ENCODE peak calls at places on chromosomes 3 and 15, in eight cellular contexts. W, V, H, I, K, D, Q and N are unnamed samples.

GRCh38 chr3:187735837-187736236 is 9.4 kb downstream of the BCL6 start:
- DNase-seq in W (no peak), V (no peak), H (no peak), I (no peak), K (no peak), D (no peak), Q (no peak), N (peak; percentile 29)

GRCh38 chr3:124837065-124837464 is 50.1 kb downstream of the ITGB5 start:
- DNase-seq in W (no peak), V (no peak), H (no peak), I (no peak), K (no peak), D (no peak), Q (no peak), N (no peak)

GRCh38 chr3:188947983-188948657 is 223.7 kb upstream of the TPRG1 start:
- DNase-seq in W (peak; percentile 94), V (no peak), H (peak; percentile 99), I (peak; percentile 61), K (peak; percentile 96), D (peak; percentile 98), Q (peak; percentile 95), N (peak; percentile 95)

GRCh38 chr3:160707187-160707789 is 30.3 kb downstream of the ARL14 start:
- DNase-seq in W (no peak), V (peak; percentile 13), H (peak; percentile 33), I (no peak), K (no peak), D (peak; percentile 36), Q (no peak), N (no peak)

GRCh38 chr15:88995449-88995848 is 82.3 kb upstream of the MFGE8 start:
- DNase-seq in W (no peak), V (no peak), H (no peak), I (no peak), K (no peak), D (no peak), Q (no peak), N (no peak)

GRCh38 chr3:116260491-116260890 is 184.8 kb downstream of the LSAMP start:
- DNase-seq in W (no peak), V (no peak), H (no peak), I (no peak), K (no peak), D (no peak), Q (no peak), N (no peak)

GRCh38 chr3:23865595-23866396 is 51.0 kb downstream of the NKIRAS1 start:
- DNase-seq in W (no peak), V (no peak), H (no peak), I (no peak), K (peak; percentile 56), D (no peak), Q (no peak), N (no peak)

GRCh38 chr3:178236555-178237277 is 299.5 kb upstream of the KCNMB2 start:
- DNase-seq in W (no peak), V (no peak), H (no peak), I (peak; percentile 53), K (no peak), D (no peak), Q (no peak), N (no peak)

GRCh38 chr3:57733790-57734189 is 22.3 kb upstream of the SLMAP start:
- DNase-seq in W (no peak), V (no peak), H (no peak), I (no peak), K (no peak), D (no peak), Q (no peak), N (no peak)

GRCh38 chr3:42979044-42979962 is at the start of gene GASK1A:
- DNase-seq in W (peak; percentile 74), V (peak; percentile 74), H (peak; percentile 50), I (no peak), K (no peak), D (no peak), Q (peak; percentile 80), N (no peak)

GRCh38 chr15:20357139-20358065 is 184.2 kb downstream of the GOLGA6L6 start:
- DNase-seq in W (peak; percentile 76), V (no peak), H (no peak), I (no peak), K (peak; percentile 30), D (no peak), Q (peak; percentile 42), N (peak; percentile 48)

GRCh38 chr3:182325213-182325941 is 467.9 kb upstream of the ATP11B start:
- DNase-seq in W (no peak), V (no peak), H (no peak), I (no peak), K (no peak), D (no peak), Q (no peak), N (no peak)

GRCh38 chr3:88222343-88222742 is 72.6 kb downstream of the C3orf38 start:
- DNase-seq in W (no peak), V (no peak), H (no peak), I (no peak), K (no peak), D (no peak), Q (no peak), N (no peak)

GRCh38 chr3:88221726-88222125 is 72.0 kb downstream of the C3orf38 start:
- DNase-seq in W (no peak), V (no peak), H (no peak), I (no peak), K (no peak), D (no peak), Q (no peak), N (no peak)

GRCh38 chr3:88220126-88220525 is 70.4 kb downstream of the C3orf38 start:
- DNase-seq in W (no peak), V (no peak), H (no peak), I (no peak), K (no peak), D (no peak), Q (no peak), N (no peak)

GRCh38 chr3:88219138-88219792 is 69.5 kb downstream of the C3orf38 start:
- DNase-seq in W (no peak), V (peak; percentile 47), H (peak; percentile 43), I (peak; percentile 18), K (peak; percentile 50), D (no peak), Q (no peak), N (no peak)
- H3K4me3 ChIP-seq in W (no peak overlapping the region), V (no peak overlapping the region), H (no peak overlapping the region), I (no peak overlapping the region), K (no peak overlapping the region), D (no peak overlapping the region), Q (no peak overlapping the region), N (no peak overlapping the region)

GRCh38 chr3:170431054-170431453 is 12.4 kb downstream of the CLDN11 start:
- DNase-seq in W (no peak), V (no peak), H (no peak), I (no peak), K (no peak), D (no peak), Q (no peak), N (no peak)

GRCh38 chr3:170425491-170426239 is 7.0 kb downstream of the CLDN11 start:
- DNase-seq in W (no peak), V (no peak), H (no peak), I (no peak), K (peak; percentile 89), D (no peak), Q (no peak), N (no peak)

GRCh38 chr3:170429050-170429449 is 10.4 kb downstream of the CLDN11 start:
- DNase-seq in W (no peak), V (no peak), H (no peak), I (peak; percentile 46), K (no peak), D (no peak), Q (no peak), N (peak; percentile 63)

GRCh38 chr3:170426240-170426797 is 7.7 kb downstream of the CLDN11 start:
- DNase-seq in W (no peak), V (no peak), H (no peak), I (no peak), K (no peak), D (no peak), Q (no peak), N (no peak)

GRCh38 chr3:170428095-170428494 is 9.4 kb downstream of the CLDN11 start:
- DNase-seq in W (no peak), V (no peak), H (no peak), I (no peak), K (no peak), D (no peak), Q (no peak), N (no peak)
- H3K4me3 ChIP-seq in W (no peak overlapping the region), V (no peak overlapping the region), H (no peak overlapping the region), I (no peak overlapping the region), K (no peak overlapping the region), D (no peak overlapping the region), Q (no peak overlapping the region), N (no peak overlapping the region)

GRCh38 chr15:70109982-70110381 is 12.3 kb upstream of the TLE3 start:
- DNase-seq in W (no peak), V (no peak), H (no peak), I (no peak), K (no peak), D (no peak), Q (no peak), N (no peak)

GRCh38 chr15:70113304-70113700 is 15.6 kb upstream of the TLE3 start:
- DNase-seq in W (peak; percentile 79), V (peak; percentile 93), H (no peak), I (no peak), K (no peak), D (peak; percentile 60), Q (no peak), N (no peak)

GRCh38 chr15:70112018-70112395 is 14.3 kb upstream of the TLE3 start:
- DNase-seq in W (no peak), V (no peak), H (no peak), I (no peak), K (no peak), D (no peak), Q (no peak), N (no peak)

GRCh38 chr15:70109522-70109921 is 11.8 kb upstream of the TLE3 start:
- DNase-seq in W (no peak), V (no peak), H (no peak), I (no peak), K (no peak), D (no peak), Q (no peak), N (no peak)

DNA sequence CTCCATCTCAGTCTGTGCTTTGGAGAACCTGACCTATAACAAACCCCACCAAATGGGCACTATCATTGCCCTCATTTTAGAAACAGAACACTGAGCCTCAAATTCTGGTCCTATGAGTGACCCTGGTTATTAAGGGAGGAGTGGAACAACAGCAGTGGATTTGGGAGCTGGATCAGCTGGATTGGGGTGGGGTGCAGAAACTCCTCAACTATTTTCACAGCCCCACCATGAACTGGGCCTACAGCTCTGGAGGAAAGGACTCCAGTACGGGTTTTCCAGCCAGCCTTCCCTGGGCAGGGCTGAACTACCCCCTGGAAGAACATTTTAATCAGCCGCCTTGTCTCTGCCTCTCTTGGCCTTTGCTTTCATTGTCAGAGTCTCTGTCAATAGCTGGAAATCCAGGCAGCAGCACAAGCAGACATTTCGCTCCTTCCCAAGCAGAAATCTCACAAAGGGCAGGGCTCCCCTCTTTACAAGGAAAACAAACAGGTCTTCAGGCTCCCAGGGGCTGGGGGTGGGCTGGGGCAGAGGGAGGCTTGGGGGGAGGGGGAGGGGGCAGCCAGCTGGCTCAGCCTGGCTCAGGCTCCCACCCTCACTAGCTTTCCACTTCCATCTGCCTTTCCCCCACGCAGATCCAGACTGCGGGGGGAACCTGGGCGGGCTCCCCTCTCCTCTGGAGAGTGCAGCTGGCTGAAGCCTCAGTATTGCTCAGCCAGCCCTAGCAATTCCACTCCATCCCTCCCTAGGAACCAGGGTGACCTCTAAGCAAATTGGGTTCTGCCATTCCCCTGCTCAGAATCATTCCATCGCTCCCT is 13.7 kb upstream of the TLE3 start:
- DNase-seq in W (no peak), V (peak; percentile 37), H (peak; percentile 72), I (peak; percentile 39), K (peak; percentile 78), D (peak; percentile 66), Q (peak; percentile 84), N (no peak)
- H3K4me3 ChIP-seq in W (peak overlapping the region; percentile 10), V (no peak overlapping the region), H (no peak overlapping the region), I (no peak overlapping the region), K (peak overlapping the region; percentile 20), D (no peak overlapping the region), Q (no peak overlapping the region), N (peak overlapping the region; percentile 46)

GRCh38 chr3:194306109-194306686 is 44.9 kb downstream of the CPN2 start:
- DNase-seq in W (peak; percentile 53), V (peak; percentile 81), H (no peak), I (no peak), K (no peak), D (no peak), Q (peak; percentile 24), N (no peak)
- H3K4me3 ChIP-seq in W (no peak overlapping the region), V (no peak overlapping the region), H (no peak overlapping the region), I (no peak overlapping the region), K (no peak overlapping the region), D (no peak overlapping the region), Q (no peak overlapping the region), N (no peak overlapping the region)